ENCODE peak calls at places on chromosomes 7 and 10, in seven cellular contexts. U is foreskin fibroblast, W is astrocyte of the spinal cord, N is HCT116, H is BJ, X is left ventricle myocardium inferior, I is fibroblast of lung. C is an unnamed sample.

GRCh38 chr7:2978403-2978802 is 65.3 kb downstream of the CARD11 start:
- DNase-seq in U (no peak), X (peak), N (no peak), W (no peak), I (peak), H (no peak), C (no peak)

GRCh38 chr7:151091431-151091830 is 5.2 kb downstream of the AGAP3 start:
- DNase-seq in H (no peak), N (no peak), X (no peak), I (no peak), W (no peak), U (peak), C (no peak)

GRCh38 chr10:114767101-114767588 is 54.4 kb upstream of the FHIP2A start:
- DNase-seq in N (no peak), H (no peak), W (peak), X (no peak), I (peak), U (peak), C (no peak)

GRCh38 chr7:28346972-28347371 is 65.3 kb upstream of the CREB5 start:
- DNase-seq in I (no peak), H (no peak), U (peak), N (no peak), W (no peak), X (no peak), C (no peak)

GRCh38 chr7:80307251-80307856 is 172.7 kb downstream of the GNAI1 start:
- DNase-seq in I (peak), N (no peak), H (peak), W (peak), X (no peak), U (peak), C (peak)

GRCh38 chr7:51198654-51199053 is 118.0 kb downstream of the COBL start:
- DNase-seq in X (no peak), U (no peak), N (no peak), H (no peak), I (no peak), W (no peak), C (no peak)

GRCh38 chr10:18043148-18043547 is 91.4 kb downstream of the SLC39A12 start:
- DNase-seq in H (no peak), W (peak), X (no peak), I (peak), N (no peak), U (peak), C (peak)

GRCh38 chr10:17453377-17454091 is 861 bp downstream of the ST8SIA6 start:
- DNase-seq in X (peak), H (no peak), N (no peak), W (peak), U (peak), I (peak), C (no peak)

GRCh38 chr10:47368431-47369180 is 15.5 kb downstream of the ZNF488 start:
- DNase-seq in X (no peak), N (no peak), U (no peak), H (no peak), I (no peak), W (no peak), C (no peak)

GRCh38 chr10:62182595-62182994 is 86.0 kb downstream of the RTKN2 start:
- DNase-seq in N (no peak), U (no peak), I (no peak), X (no peak), H (no peak), W (no peak), C (no peak)

GRCh38 chr7:75531359-75531821 is 39.3 kb downstream of the SPDYE5 start:
- DNase-seq in W (no peak), U (peak), I (peak), N (peak), X (no peak), H (no peak), C (no peak)

GRCh38 chr10:21423338-21423737 is 102.1 kb downstream of the SKIDA1 start:
- DNase-seq in H (no peak), I (no peak), X (no peak), N (no peak), U (no peak), W (no peak), C (no peak)

GRCh38 chr10:57849726-57850357 is 417.9 kb downstream of the IPMK start:
- DNase-seq in W (peak), U (peak), I (no peak), X (no peak), N (no peak), H (no peak), C (no peak)

GRCh38 chr7:103574536-103574935 is 128.5 kb upstream of the SLC26A5 start:
- DNase-seq in U (no peak), H (no peak), N (no peak), I (no peak), X (no peak), W (no peak), C (no peak)

GRCh38 chr7:134985894-134986362 is 380 bp upstream of the AGBL3 start:
- DNase-seq in H (no peak), X (no peak), W (no peak), I (no peak), N (no peak), U (no peak), C (no peak)

GRCh38 chr7:55251911-55252310 is 113.2 kb upstream of the LANCL2 start:
- DNase-seq in X (no peak), N (no peak), U (no peak), W (no peak), I (no peak), H (no peak), C (no peak)

GRCh38 chr10:119029613-119030420 is at the start of gene NANOS1:
- DNase-seq in X (no peak), N (no peak), U (peak), I (peak), H (no peak), W (no peak), C (no peak)

GRCh38 chr7:101163281-101164070 is 1.9 kb downstream of the VGF start:
- DNase-seq in N (peak), U (peak), I (no peak), X (no peak), H (no peak), W (no peak), C (no peak)

GRCh38 chr7:45573636-45574470 is at the start of gene ADCY1:
- DNase-seq in X (peak), I (no peak), W (no peak), H (no peak), U (no peak), N (no peak), C (no peak)

GRCh38 chr7:151046603-151047573 is 1.4 kb upstream of the ASIC3 start:
- DNase-seq in W (peak), U (peak), X (no peak), N (no peak), H (no peak), I (peak), C (no peak)

GRCh38 chr7:38195804-38196595 is 18.0 kb downstream of the STARD3NL start:
- DNase-seq in X (no peak), N (no peak), H (no peak), W (peak), U (peak), I (peak), C (no peak)

GRCh38 chr7:125670926-125671572 is 741.4 kb upstream of the POT1 start:
- DNase-seq in N (peak), U (no peak), X (no peak), W (peak), H (no peak), I (peak), C (peak)

GRCh38 chr7:140212100-140212881 is 35.5 kb upstream of the KDM7A start:
- DNase-seq in X (no peak), W (no peak), H (no peak), U (peak), N (no peak), I (peak), C (no peak)

GRCh38 chr7:102273749-102274712 is 12.6 kb upstream of the SH2B2 start:
- DNase-seq in N (peak), I (peak), U (peak), H (no peak), W (peak), X (no peak), C (peak)

GRCh38 chr10:114526112-114526496 is 121.8 kb upstream of the AFAP1L2 start:
- DNase-seq in H (no peak), I (peak), X (no peak), W (peak), U (no peak), N (no peak), C (no peak)

GRCh38 chr7:115094163-115094562 is 172.3 kb downstream of the MDFIC start:
- DNase-seq in H (no peak), N (no peak), I (no peak), W (no peak), X (no peak), U (peak), C (no peak)

GRCh38 chr7:131745645-131746248 is 189.3 kb upstream of the PODXL start:
- DNase-seq in N (no peak), H (no peak), X (no peak), U (peak), W (peak), I (peak), C (peak)

GRCh38 chr7:84949067-84949466 is 237.8 kb downstream of the SEMA3D start:
- DNase-seq in N (no peak), W (peak), H (no peak), X (no peak), U (peak), I (peak), C (no peak)
- H3K4me3 ChIP-seq in N (no peak), W (no peak), H (no peak), X (no peak), U (no peak), I (no peak), C (no peak)

GRCh38 chr10:111137012-111137411 is 60.2 kb downstream of the ADRA2A start:
- DNase-seq in I (no peak), X (no peak), W (no peak), N (no peak), H (no peak), U (no peak), C (no peak)
- TF ChIP-seq CTCF in I (no peak), X (no peak), W (no peak), N (no peak), H (no peak), U (no peak), C (no peak)

GRCh38 chr10:68052463-68052862 is 22.6 kb downstream of the HERC4 start:
- DNase-seq in H (no peak), N (no peak), U (no peak), W (no peak), X (no peak), I (peak), C (no peak)
- H3K4me3 ChIP-seq in H (no peak), N (no peak), U (no peak), W (no peak), X (no peak), I (no peak), C (no peak)

GRCh38 chr10:43803816-43804215 is 155.1 kb upstream of the ZNF32 start:
- DNase-seq in N (no peak), H (no peak), I (no peak), U (no peak), W (no peak), X (no peak), C (no peak)
- TF ChIP-seq CTCF in N (no peak), H (no peak), I (no peak), U (no peak), W (no peak), X (no peak), C (no peak)

GRCh38 chr10:5975641-5976473 is 1.5 kb downstream of the IL15RA start:
- DNase-seq in W (no peak), X (peak), H (no peak), I (no peak), U (peak), N (no peak), C (no peak)
- H3K4me3 ChIP-seq in W (peak), X (peak), H (peak), I (peak), U (peak), N (peak), C (no peak)

DNA sequence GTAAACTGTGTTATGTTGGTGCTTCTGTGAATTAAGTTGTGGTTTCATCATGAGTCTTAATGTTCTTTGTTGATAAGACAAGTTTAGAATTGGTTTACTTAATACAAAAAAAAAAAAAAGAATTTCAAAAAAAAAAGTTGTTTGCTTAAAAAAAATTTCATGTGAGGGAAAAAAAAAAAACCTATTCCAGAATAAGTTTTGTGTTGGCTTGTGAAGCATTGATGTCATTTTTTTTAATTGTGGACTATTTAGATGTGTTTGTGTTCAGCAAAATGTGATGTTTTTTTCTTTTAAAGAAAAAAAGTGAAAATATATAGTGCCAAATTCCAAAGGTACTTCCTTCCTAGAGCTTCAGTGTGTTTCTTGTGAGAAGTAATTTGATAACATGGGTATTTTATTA is 280.3 kb downstream of the USP6NL start:
- DNase-seq in X (no peak), N (no peak), I (no peak), H (no peak), W (no peak), U (no peak), C (no peak)
- TF ChIP-seq CTCF in X (no peak), N (no peak), I (no peak), H (no peak), W (no peak), U (no peak), C (no peak)

GRCh38 chr7:96989241-96989858 is 16.0 kb upstream of the DLX6 start:
- DNase-seq in U (no peak), N (no peak), I (no peak), W (no peak), H (no peak), X (no peak), C (no peak)
- H3K4me3 ChIP-seq in U (no peak), N (no peak), I (no peak), W (no peak), H (no peak), X (no peak), C (no peak)

GRCh38 chr10:131981429-131982184 is at the start of gene BNIP3:
- DNase-seq in W (peak), I (peak), N (peak), H (peak), X (peak), U (peak), C (peak)
- TF ChIP-seq CTCF in W (no peak), I (no peak), N (no peak), H (no peak), X (no peak), U (no peak), C (no peak)

DNA sequence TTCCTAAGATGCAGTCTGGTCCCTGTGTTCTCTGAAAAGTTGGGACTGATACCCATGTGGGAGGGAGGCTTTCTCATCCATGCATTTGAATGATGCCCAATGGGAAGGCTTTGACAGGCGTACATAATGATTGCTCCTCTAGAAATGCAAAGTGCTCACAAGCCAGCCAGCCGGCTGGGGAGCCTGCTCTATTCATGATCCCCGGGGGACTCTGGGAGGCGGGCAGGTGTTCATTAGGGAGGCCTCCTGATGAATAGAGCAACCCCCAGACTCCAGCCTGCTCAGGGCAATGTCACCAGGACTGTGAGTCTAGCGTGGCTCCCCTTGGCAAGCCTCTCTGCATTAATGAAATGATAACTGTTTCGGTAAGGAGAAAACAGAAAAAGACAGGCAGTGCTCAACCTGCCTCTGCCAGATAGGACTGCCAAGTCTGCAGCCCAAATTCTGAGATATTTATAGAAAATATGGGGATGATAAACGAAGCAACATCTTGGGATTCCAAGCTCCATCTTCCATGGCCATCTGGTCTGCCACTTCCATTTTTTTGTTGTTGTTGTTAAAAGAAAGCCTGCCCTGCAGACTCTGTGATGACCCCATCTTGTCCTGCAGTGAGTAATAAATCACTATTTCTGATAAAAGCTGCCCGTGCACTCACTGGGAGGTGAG is 236.4 kb downstream of the PRPF18 start:
- DNase-seq in X (no peak), N (no peak), I (no peak), U (no peak), W (no peak), H (no peak), C (no peak)
- H3K4me3 ChIP-seq in X (no peak), N (no peak), I (no peak), U (no peak), W (no peak), H (no peak), C (no peak)

GRCh38 chr10:3780056-3780765 is 4.8 kb downstream of the KLF6 start:
- DNase-seq in I (peak), X (no peak), W (peak), U (peak), N (no peak), H (no peak), C (no peak)

GRCh38 chr10:3782456-3783312 is 2.3 kb downstream of the KLF6 start:
- DNase-seq in X (peak), H (peak), W (peak), U (peak), N (no peak), I (peak), C (peak)

GRCh38 chr10:3782099-3782455 is 2.9 kb downstream of the KLF6 start:
- DNase-seq in I (no peak), U (no peak), N (no peak), W (no peak), H (no peak), X (no peak), C (no peak)

GRCh38 chr10:3780766-3781457 is 4.1 kb downstream of the KLF6 start:
- DNase-seq in H (no peak), I (no peak), X (no peak), U (peak), N (no peak), W (peak), C (no peak)

GRCh38 chr10:3781458-3782098 is 3.4 kb downstream of the KLF6 start:
- DNase-seq in H (no peak), W (peak), I (peak), U (peak), N (no peak), X (peak), C (no peak)
- TF ChIP-seq CTCF in H (peak), W (peak), I (peak), U (peak), N (no peak), X (peak), C (peak)

C was measured in retinal pigment epithelial cell.